ENCODE peak calls at places on chromosome 17, in four cellular contexts. One of them, this sample, is unnamed.
A peak's percentile ranks its signal among the peaks of the same experiment; 100 is the strongest.

GRCh38 chr17:66677201-66677981 is 157.5 kb upstream of the CACNG5 start:
- DNase-seq in H9: peak; percentile 22
- DNase-seq in mesenchymal stem cell: peak; percentile 40
- DNase-seq in H1: no peak
- DNase-seq in this sample: no peak

GRCh38 chr17:18033442-18034099 is 5.4 kb downstream of the ATPAF2 start:
- DNase-seq in H9: peak; percentile 53
- DNase-seq in mesenchymal stem cell: peak; percentile 88
- DNase-seq in H1: peak; percentile 13
- DNase-seq in this sample: peak; percentile 64

GRCh38 chr17:234163-235047 is 53.0 kb upstream of the DOC2B start:
- DNase-seq in H9: no peak
- DNase-seq in mesenchymal stem cell: no peak
- DNase-seq in H1: no peak
- DNase-seq in this sample: no peak

GRCh38 chr17:55576237-55576998 is 65.2 kb upstream of the SMIM36 start:
- DNase-seq in H9: no peak
- DNase-seq in mesenchymal stem cell: peak; percentile 71
- DNase-seq in H1: no peak
- DNase-seq in this sample: no peak

GRCh38 chr17:4721203-4722135 is 9.8 kb upstream of the MED11 start:
- DNase-seq in H9: no peak
- DNase-seq in mesenchymal stem cell: no peak
- DNase-seq in H1: no peak
- DNase-seq in this sample: no peak

GRCh38 chr17:82913304-82914043 is 73.7 kb upstream of the ZNF750 start:
- DNase-seq in H9: no peak
- DNase-seq in mesenchymal stem cell: no peak
- DNase-seq in H1: no peak
- DNase-seq in this sample: no peak

GRCh38 chr17:19508327-19508867 is 25.3 kb upstream of the SLC47A1 start:
- DNase-seq in H9: peak; percentile 69
- DNase-seq in mesenchymal stem cell: no peak
- DNase-seq in H1: no peak
- DNase-seq in this sample: no peak

GRCh38 chr17:68033636-68034451 is 1.7 kb upstream of the KPNA2 start:
- DNase-seq in H9: peak; percentile 97
- DNase-seq in mesenchymal stem cell: peak; percentile 68
- DNase-seq in H1: peak; percentile 84
- DNase-seq in this sample: peak; percentile 88

GRCh38 chr17:74780443-74781238 is 4.5 kb upstream of the NAT9 start:
- DNase-seq in H9: peak; percentile 78
- DNase-seq in mesenchymal stem cell: peak; percentile 42
- DNase-seq in H1: no peak
- DNase-seq in this sample: no peak

GRCh38 chr17:49817993-49818392 is 29.5 kb downstream of the KAT7 start:
- DNase-seq in H9: no peak
- DNase-seq in mesenchymal stem cell: no peak
- DNase-seq in H1: no peak
- DNase-seq in this sample: no peak

GRCh38 chr17:77473615-77474226 is 333.0 kb downstream of the SEC14L1 start:
- DNase-seq in H9: no peak
- DNase-seq in mesenchymal stem cell: no peak
- DNase-seq in H1: no peak
- DNase-seq in this sample: no peak

GRCh38 chr17:44830359-44831269 is 527 bp upstream of the GJC1 start:
- DNase-seq in H9: peak; percentile 73
- DNase-seq in mesenchymal stem cell: peak; percentile 51
- DNase-seq in H1: peak; percentile 67
- DNase-seq in this sample: no peak

GRCh38 chr17:41527076-41528023 is 758 bp downstream of the KRT19 start:
- DNase-seq in H9: peak; percentile 77
- DNase-seq in mesenchymal stem cell: peak; percentile 55
- DNase-seq in H1: no peak
- DNase-seq in this sample: peak; percentile 26
- H2BK12ac ChIP-seq in H9: no peak overlapping the region
- H2BK12ac ChIP-seq in mesenchymal stem cell: peak overlapping the region; percentile 49
- H2BK12ac ChIP-seq in H1: peak overlapping the region; percentile 69
- H2BK12ac ChIP-seq in this sample: peak overlapping the region; percentile 88

GRCh38 chr17:48556534-48557401 is 11.9 kb upstream of the HOXB2 start:
- DNase-seq in H9: no peak
- DNase-seq in mesenchymal stem cell: peak; percentile 68
- DNase-seq in H1: no peak
- DNase-seq in this sample: no peak

GRCh38 chr17:48554412-48555090 is 9.6 kb upstream of the HOXB2 start:
- DNase-seq in H9: peak; percentile 64
- DNase-seq in mesenchymal stem cell: peak; percentile 52
- DNase-seq in H1: no peak
- DNase-seq in this sample: no peak

GRCh38 chr17:48555616-48556533 is 11.0 kb upstream of the HOXB2 start:
- DNase-seq in H9: peak; percentile 69
- DNase-seq in mesenchymal stem cell: peak; percentile 74
- DNase-seq in H1: no peak
- DNase-seq in this sample: no peak

GRCh38 chr17:48553837-48554236 is 8.9 kb upstream of the HOXB2 start:
- DNase-seq in H9: no peak
- DNase-seq in mesenchymal stem cell: peak; percentile 41
- DNase-seq in H1: no peak
- DNase-seq in this sample: no peak

GRCh38 chr17:48555183-48555615 is 10.3 kb upstream of the HOXB2 start:
- DNase-seq in H9: no peak
- DNase-seq in mesenchymal stem cell: peak; percentile 97
- DNase-seq in H1: no peak
- DNase-seq in this sample: no peak
- H3K4me2 ChIP-seq in H9: no peak overlapping the region
- H3K4me2 ChIP-seq in mesenchymal stem cell: peak overlapping the region; percentile 84
- H3K4me2 ChIP-seq in H1: peak overlapping the region; percentile 44
- H3K4me2 ChIP-seq in this sample: no peak overlapping the region

DNA sequence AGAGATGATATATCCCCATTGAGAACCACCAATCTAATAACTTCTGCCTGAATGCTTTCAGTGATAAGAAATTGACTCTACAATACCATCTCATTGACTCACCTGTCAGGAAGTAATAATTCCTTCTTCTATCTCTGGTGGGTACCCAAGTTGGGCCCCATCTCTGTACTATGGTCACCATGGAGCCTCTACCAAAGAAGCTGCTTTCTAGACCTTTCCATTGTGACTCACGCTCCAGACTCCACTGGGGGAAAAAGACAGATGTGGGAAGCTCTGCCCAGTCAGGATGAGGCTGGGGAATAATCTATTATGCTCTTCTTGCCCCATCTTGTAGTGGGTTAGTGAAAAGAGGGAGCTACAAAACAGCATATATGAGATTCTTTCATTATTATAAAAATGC is 100.4 kb downstream of the COPRS start:
- DNase-seq in H9: no peak
- DNase-seq in mesenchymal stem cell: peak; percentile 24
- DNase-seq in H1: no peak
- DNase-seq in this sample: no peak
- H2BK15ac ChIP-seq in H9: no peak overlapping the region
- H2BK15ac ChIP-seq in mesenchymal stem cell: no peak overlapping the region
- H2BK15ac ChIP-seq in H1: no peak overlapping the region
- H2BK15ac ChIP-seq in this sample: no peak overlapping the region

DNA sequence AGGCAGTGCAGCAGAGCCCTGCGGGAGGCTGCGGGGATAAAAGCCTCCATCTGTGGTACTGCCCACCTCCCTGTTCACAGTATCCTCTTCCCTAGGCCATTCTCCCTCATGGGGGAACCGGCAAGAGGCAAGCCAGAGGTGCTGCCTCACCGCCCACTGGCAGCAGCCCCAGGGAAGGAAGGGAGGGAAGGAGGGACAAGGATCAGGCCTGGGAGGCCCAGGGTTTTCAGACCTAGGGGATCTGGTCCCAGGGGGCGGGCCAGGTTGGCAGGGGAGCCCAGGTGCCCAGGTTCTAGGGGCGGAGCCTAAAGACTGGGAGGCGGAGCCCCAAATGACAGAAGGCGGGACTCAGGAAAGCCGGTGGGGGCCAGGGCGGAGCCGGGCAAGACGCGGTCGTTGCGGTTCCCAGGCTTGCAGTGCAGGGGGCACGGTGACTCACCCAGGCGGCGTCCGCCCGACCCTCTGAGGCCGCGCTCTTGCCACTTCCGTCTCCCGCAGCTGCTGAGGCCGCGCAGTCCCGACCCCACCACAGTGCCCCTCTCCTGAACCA is 3.0 kb upstream of the MTMR4 start:
- DNase-seq in H9: no peak
- DNase-seq in mesenchymal stem cell: no peak
- DNase-seq in H1: no peak
- DNase-seq in this sample: no peak
- H2BK12ac ChIP-seq in H9: no peak overlapping the region
- H2BK12ac ChIP-seq in mesenchymal stem cell: peak overlapping the region; percentile 51
- H2BK12ac ChIP-seq in H1: peak overlapping the region; percentile 46
- H2BK12ac ChIP-seq in this sample: no peak overlapping the region

GRCh38 chr17:2867441-2868424 is 71.5 kb downstream of the RAP1GAP2 start:
- DNase-seq in H9: peak; percentile 93
- DNase-seq in mesenchymal stem cell: peak; percentile 55
- DNase-seq in H1: no peak
- DNase-seq in this sample: no peak
- H3K4me2 ChIP-seq in H9: peak overlapping the region; percentile 0
- H3K4me2 ChIP-seq in mesenchymal stem cell: no peak overlapping the region
- H3K4me2 ChIP-seq in H1: no peak overlapping the region
- H3K4me2 ChIP-seq in this sample: no peak overlapping the region

GRCh38 chr17:39158623-39159022 is 7.2 kb upstream of the PLXDC1 start:
- DNase-seq in H9: no peak
- DNase-seq in mesenchymal stem cell: no peak
- DNase-seq in H1: no peak
- DNase-seq in this sample: no peak
- H2BK15ac ChIP-seq in H9: no peak overlapping the region
- H2BK15ac ChIP-seq in mesenchymal stem cell: no peak overlapping the region
- H2BK15ac ChIP-seq in H1: no peak overlapping the region
- H2BK15ac ChIP-seq in this sample: no peak overlapping the region

DNA sequence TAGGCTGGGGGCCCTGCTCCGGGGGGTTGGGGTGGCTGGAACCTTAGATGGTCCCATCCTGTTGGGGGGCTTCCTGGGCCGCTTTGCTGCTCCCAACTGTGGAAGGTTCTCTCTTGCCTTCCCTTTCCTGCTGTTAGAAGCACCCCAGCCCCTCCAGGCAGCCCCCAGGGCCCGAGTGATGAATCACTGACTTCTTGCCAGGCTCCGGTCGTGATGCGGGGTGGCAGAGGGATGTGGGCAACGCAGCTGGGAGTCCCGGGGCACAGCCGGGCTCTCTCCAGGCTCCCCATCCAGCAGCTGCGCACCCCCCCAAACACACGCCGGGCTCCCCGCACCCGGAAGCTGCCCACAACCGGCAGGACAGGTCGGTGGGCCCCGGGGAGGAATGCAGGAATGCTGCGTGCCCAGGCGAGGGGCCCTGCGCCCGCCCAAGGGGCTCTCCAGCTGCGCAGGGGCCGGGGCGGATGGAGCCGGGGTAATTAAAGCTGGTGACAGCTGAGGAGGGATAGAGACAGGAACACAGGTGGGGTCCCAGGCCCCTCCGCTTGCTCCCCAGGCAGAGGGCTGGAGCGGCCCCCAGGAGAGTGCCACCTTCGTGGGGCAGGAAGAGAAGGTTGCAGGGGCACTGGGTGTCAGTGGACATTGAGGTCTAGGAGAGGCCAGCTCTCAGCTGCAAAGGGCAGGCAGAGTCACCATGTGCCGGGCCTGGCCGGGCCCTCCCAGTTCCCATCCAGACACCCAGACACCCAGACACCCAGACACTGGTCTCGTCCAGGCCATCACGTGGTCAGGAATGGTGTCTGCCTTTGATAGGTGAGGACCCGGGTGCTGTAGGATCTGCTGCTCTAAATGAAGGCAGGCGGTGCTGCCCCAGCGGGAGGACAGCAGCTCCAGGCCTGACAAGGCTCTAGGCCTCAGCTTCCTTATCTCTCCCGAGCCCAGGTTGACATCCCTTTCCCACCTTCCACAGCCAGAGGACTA is 15.0 kb upstream of the SLC38A10 start:
- DNase-seq in H9: no peak
- DNase-seq in mesenchymal stem cell: no peak
- DNase-seq in H1: no peak
- DNase-seq in this sample: no peak
- H2BK12ac ChIP-seq in H9: no peak overlapping the region
- H2BK12ac ChIP-seq in mesenchymal stem cell: peak overlapping the region; percentile 54
- H2BK12ac ChIP-seq in H1: peak overlapping the region; percentile 50
- H2BK12ac ChIP-seq in this sample: peak overlapping the region; percentile 73

DNA sequence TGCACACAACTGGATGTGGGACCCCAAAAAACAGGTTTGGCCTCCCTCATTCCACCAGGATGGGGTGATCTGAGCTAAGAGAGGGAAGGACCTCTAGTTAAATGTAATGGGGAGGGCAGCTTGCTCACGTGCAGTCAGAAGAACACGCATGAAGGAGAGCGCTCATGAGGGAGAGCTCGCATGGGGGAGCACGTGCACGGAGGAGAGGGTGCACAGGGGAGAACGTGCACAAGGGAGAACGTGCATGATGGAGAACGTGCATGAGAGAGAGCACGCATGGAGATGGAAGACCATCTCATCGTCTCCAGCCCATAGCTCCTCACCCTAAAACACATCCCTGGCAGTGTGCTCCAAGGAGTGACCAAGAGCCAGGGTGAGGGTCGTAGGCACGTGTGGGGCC is 141.2 kb downstream of the RBFOX3 start:
- DNase-seq in H9: no peak
- DNase-seq in mesenchymal stem cell: no peak
- DNase-seq in H1: no peak
- DNase-seq in this sample: no peak
- H3K4me2 ChIP-seq in H9: no peak overlapping the region
- H3K4me2 ChIP-seq in mesenchymal stem cell: no peak overlapping the region
- H3K4me2 ChIP-seq in H1: no peak overlapping the region
- H3K4me2 ChIP-seq in this sample: no peak overlapping the region

This sample was measured in neuronal stem cell.